ENCODE peak calls at places on chromosome 7, in six cellular contexts. E, T, D, Y, C and K are unnamed samples.

GRCh38 chr7:80821781-80822180 is 97.1 kb downstream of the SEMA3C start:
- DNase-seq in E (no peak), T (no peak), D (no peak), Y (no peak), C (no peak), K (no peak)

GRCh38 chr7:139691253-139691781 is 86.5 kb downstream of the HIPK2 start:
- DNase-seq in E (peak; percentile 79), T (no peak), D (peak; percentile 69), Y (peak; percentile 91), C (no peak), K (peak; percentile 76)

GRCh38 chr7:116139007-116139406 is 71.3 kb upstream of the TES start:
- DNase-seq in E (no peak), T (no peak), D (no peak), Y (no peak), C (peak; percentile 90), K (no peak)

GRCh38 chr7:55964802-55965470 is 551 bp downstream of the NIPSNAP2 start:
- DNase-seq in E (peak; percentile 91), T (peak; percentile 13), D (peak; percentile 88), Y (peak; percentile 91), C (peak; percentile 50), K (peak; percentile 88)

GRCh38 chr7:121480058-121480457 is 84.0 kb upstream of the FAM3C start:
- DNase-seq in E (no peak), T (no peak), D (no peak), Y (no peak), C (peak; percentile 27), K (no peak)

GRCh38 chr7:129073738-129074137 is 18.8 kb upstream of the TNPO3 start:
- DNase-seq in E (no peak), T (no peak), D (no peak), Y (no peak), C (no peak), K (no peak)

GRCh38 chr7:117350027-117350426 is 27.2 kb upstream of the WNT2 start:
- DNase-seq in E (no peak), T (peak; percentile 26), D (no peak), Y (no peak), C (peak; percentile 42), K (no peak)

GRCh38 chr7:1920266-1920681 is 250.2 kb downstream of the ELFN1 start:
- DNase-seq in E (peak; percentile 14), T (no peak), D (peak; percentile 26), Y (peak; percentile 54), C (no peak), K (peak; percentile 7)

GRCh38 chr7:45186261-45186813 is 28.7 kb downstream of the RAMP3 start:
- DNase-seq in E (no peak), T (no peak), D (no peak), Y (no peak), C (no peak), K (peak; percentile 7)

GRCh38 chr7:84524714-84525694 is 330.4 kb upstream of the SEMA3A start:
- DNase-seq in E (no peak), T (no peak), D (no peak), Y (no peak), C (peak; percentile 37), K (no peak)

GRCh38 chr7:17989546-17989945 is 38.1 kb downstream of the PRPS1L1 start:
- DNase-seq in E (no peak), T (no peak), D (peak; percentile 48), Y (no peak), C (no peak), K (no peak)

GRCh38 chr7:23294549-23295400 is 4.4 kb upstream of the MALSU1 start:
- DNase-seq in E (no peak), T (no peak), D (no peak), Y (no peak), C (no peak), K (no peak)

GRCh38 chr7:92546856-92547497 is 18.4 kb downstream of the RBM48 start:
- DNase-seq in E (no peak), T (no peak), D (no peak), Y (no peak), C (no peak), K (no peak)

GRCh38 chr7:121557034-121557892 is 161.2 kb upstream of the FAM3C start:
- DNase-seq in E (no peak), T (no peak), D (peak; percentile 14), Y (no peak), C (peak; percentile 51), K (no peak)

GRCh38 chr7:130654850-130655249 is 13.7 kb downstream of the COPG2 start:
- DNase-seq in E (no peak), T (no peak), D (no peak), Y (no peak), C (no peak), K (no peak)

GRCh38 chr7:78232806-78233205 is 434.2 kb downstream of the PHTF2 start:
- DNase-seq in E (no peak), T (no peak), D (no peak), Y (no peak), C (no peak), K (no peak)

GRCh38 chr7:106346678-106347217 is 62.0 kb upstream of the NAMPT start:
- DNase-seq in E (no peak), T (peak; percentile 96), D (no peak), Y (no peak), C (peak; percentile 94), K (no peak)

GRCh38 chr7:1388021-1388704 is 71.1 kb downstream of the MICALL2 start:
- DNase-seq in E (no peak), T (no peak), D (no peak), Y (no peak), C (no peak), K (no peak)

GRCh38 chr7:132865766-132866531 is 215.9 kb downstream of the CHCHD3 start:
- DNase-seq in E (no peak), T (no peak), D (no peak), Y (no peak), C (no peak), K (peak; percentile 7)

GRCh38 chr7:116967983-116968382 is 14.7 kb downstream of the ST7 start:
- DNase-seq in E (no peak), T (no peak), D (no peak), Y (no peak), C (no peak), K (no peak)

GRCh38 chr7:3089493-3089892 is 45.8 kb upstream of the CARD11 start:
- DNase-seq in E (no peak), T (no peak), D (no peak), Y (no peak), C (no peak), K (no peak)

DNA sequence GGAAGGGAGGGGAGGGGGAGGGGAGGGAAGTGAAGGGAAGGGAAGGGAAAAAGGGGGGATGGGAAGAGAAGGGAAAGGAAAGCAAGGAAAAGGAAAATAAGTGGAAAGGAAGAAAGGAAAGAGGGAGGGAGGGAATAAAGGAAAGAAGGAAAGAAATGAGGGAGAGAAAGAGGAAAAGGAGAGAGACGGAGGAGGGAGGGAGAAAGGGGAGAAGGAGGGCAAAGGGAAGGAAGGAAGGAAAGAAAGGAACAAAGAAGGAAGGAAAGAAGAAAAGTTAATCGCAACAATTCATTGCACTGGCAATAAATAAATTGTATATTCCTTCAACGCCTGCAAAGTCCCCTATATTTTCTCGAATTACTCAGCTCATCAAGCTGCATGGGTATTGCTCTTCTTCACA is 2.6 kb upstream of the VWC2 start:
- DNase-seq in E (no peak), T (no peak), D (no peak), Y (no peak), C (no peak), K (no peak)
- H3K4me1 ChIP-seq in E (peaks cover 17% of the 10 kb centered on the region), T (no peaks in the 10 kb centered on the region), D (peaks cover 28% of the 10 kb centered on the region), Y (peaks cover 10% of the 10 kb centered on the region), C (no peaks in the 10 kb centered on the region), K (peaks cover 16% of the 10 kb centered on the region)

GRCh38 chr7:94559972-94560371 is 50.4 kb downstream of the CASD1 start:
- DNase-seq in E (no peak), T (no peak), D (no peak), Y (no peak), C (peak; percentile 30), K (no peak)

GRCh38 chr7:94567396-94567795 is 57.8 kb downstream of the CASD1 start:
- DNase-seq in E (no peak), T (no peak), D (no peak), Y (no peak), C (no peak), K (no peak)

GRCh38 chr7:94561841-94562514 is 52.4 kb downstream of the CASD1 start:
- DNase-seq in E (no peak), T (no peak), D (no peak), Y (no peak), C (peak; percentile 31), K (no peak)

GRCh38 chr7:94562525-94562924 is 52.9 kb downstream of the CASD1 start:
- DNase-seq in E (no peak), T (no peak), D (no peak), Y (no peak), C (no peak), K (no peak)

DNA sequence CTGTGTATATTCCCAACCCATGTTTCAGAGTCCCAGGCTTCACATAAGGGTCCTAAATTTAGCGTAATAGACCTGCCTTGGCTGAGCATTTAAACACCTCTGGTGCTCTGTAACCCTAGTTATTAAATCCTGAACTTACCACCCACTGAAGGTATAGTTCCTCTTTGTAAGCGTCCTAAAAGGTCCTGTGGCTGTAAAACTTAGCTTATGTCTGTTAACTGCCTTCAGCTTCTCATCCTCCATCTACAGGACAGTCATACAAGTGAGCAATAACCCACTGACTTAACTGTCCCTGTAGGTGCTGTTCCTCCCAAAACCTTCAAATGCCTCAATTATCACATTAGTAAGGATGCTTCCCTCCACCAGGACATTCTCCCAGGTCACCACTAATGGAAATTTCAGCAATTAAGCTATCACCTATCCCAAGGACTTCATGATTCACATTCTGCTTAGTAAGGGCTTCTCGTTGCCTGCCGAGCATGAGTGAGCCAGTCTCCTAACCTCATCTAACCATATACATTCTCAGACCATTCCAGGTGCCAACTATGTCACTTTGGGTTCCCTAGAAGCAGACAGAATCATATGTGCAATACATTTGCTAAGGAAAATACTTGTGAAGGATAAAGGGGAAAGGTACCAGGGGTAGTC is 55.8 kb downstream of the CASD1 start:
- DNase-seq in E (no peak), T (no peak), D (no peak), Y (no peak), C (no peak), K (no peak)
- H3K27ac ChIP-seq in E (no peak overlapping the region), T (no peak overlapping the region), D (no peak overlapping the region), Y (no peak overlapping the region), C (no peak overlapping the region), K (no peak overlapping the region)

GRCh38 chr7:31114593-31115343 is 62.7 kb downstream of the ADCYAP1R1 start:
- DNase-seq in E (no peak), T (no peak), D (no peak), Y (no peak), C (peak; percentile 25), K (peak; percentile 35)
- TF ChIP-seq CTCF in E (no peak), T (no peak), D (no peak), Y (no peak), C (no peak), K (no peak)

GRCh38 chr7:76354981-76355730 is 3.6 kb downstream of the YWHAG start:
- DNase-seq in E (no peak), T (no peak), D (no peak), Y (no peak), C (no peak), K (no peak)
- H3K4me1 ChIP-seq in E (peaks cover 77% of the 10 kb centered on the region), T (peaks cover 12% of the 10 kb centered on the region), D (peaks cover 57% of the 10 kb centered on the region), Y (peaks cover 71% of the 10 kb centered on the region), C (peaks cover 19% of the 10 kb centered on the region), K (peaks cover 28% of the 10 kb centered on the region)

GRCh38 chr7:87709258-87709657 is 81.1 kb downstream of the RUNDC3B start:
- DNase-seq in E (no peak), T (no peak), D (no peak), Y (no peak), C (peak; percentile 2), K (no peak)
- H3K27ac ChIP-seq in E (no peak overlapping the region), T (no peak overlapping the region), D (no peak overlapping the region), Y (no peak overlapping the region), C (no peak overlapping the region), K (no peak overlapping the region)